ENCODE peak calls at places on chromosome 21, in eight cellular contexts. G is GM20000, P is fibroblast of mammary gland, M is uterus, K is choroid plexus epithelial cell, W is MM.1S, T is AG09319, V is B cell. Y is an unnamed sample.

GRCh38 chr21:43696214-43696613 is 22.7 kb upstream of the PDXK start:
- DNase-seq in K (no peak), W (no peak), T (no peak), P (no peak), M (no peak), G (no peak), V (no peak), Y (no peak)

GRCh38 chr21:17671733-17672132 is 59.0 kb upstream of the BTG3 start:
- DNase-seq in M (no peak), G (no peak), W (no peak), V (no peak), P (no peak), K (no peak), T (no peak), Y (no peak)

GRCh38 chr21:37461494-37461893 is 94.9 kb downstream of the DYRK1A start:
- DNase-seq in W (peak; percentile 87), K (peak; percentile 63), T (no peak), P (no peak), V (no peak), G (peak; percentile 34), M (no peak), Y (no peak)

GRCh38 chr21:34967509-34968289 is 81.4 kb downstream of the RUNX1 start:
- DNase-seq in W (no peak), P (peak; percentile 31), M (no peak), V (no peak), G (no peak), T (no peak), K (no peak), Y (peak; percentile 75)

GRCh38 chr21:27033467-27033866 is 66.6 kb upstream of the ADAMTS5 start:
- DNase-seq in V (no peak), P (no peak), M (no peak), K (no peak), W (no peak), T (no peak), G (no peak), Y (no peak)

GRCh38 chr21:32412998-32413504 is 545 bp downstream of the EVA1C start:
- DNase-seq in G (no peak), T (no peak), P (no peak), K (no peak), V (no peak), W (no peak), M (peak; percentile 63), Y (no peak)

GRCh38 chr21:46646541-46647154 is 11.2 kb downstream of the PRMT2 start:
- DNase-seq in P (no peak), T (no peak), G (no peak), K (no peak), V (no peak), W (no peak), M (no peak), Y (peak; percentile 42)

GRCh38 chr21:26933448-26933847 is 33.4 kb downstream of the ADAMTS5 start:
- DNase-seq in G (no peak), K (no peak), V (no peak), M (no peak), P (no peak), W (no peak), T (no peak), Y (no peak)

GRCh38 chr21:39348355-39349210 is at the start of gene HMGN1:
- DNase-seq in V (peak; percentile 80), W (peak; percentile 94), K (peak; percentile 93), M (peak; percentile 82), P (peak; percentile 78), G (peak; percentile 82), T (peak; percentile 66), Y (peak; percentile 92)

GRCh38 chr21:17359781-17360180 is 153.1 kb upstream of the CXADR start:
- DNase-seq in G (no peak), V (no peak), M (no peak), P (no peak), K (no peak), T (no peak), W (no peak), Y (no peak)

GRCh38 chr21:38824124-38824822 is 18.5 kb downstream of the ETS2 start:
- DNase-seq in K (peak; percentile 80), V (no peak), P (peak; percentile 86), W (no peak), G (no peak), T (peak; percentile 67), M (no peak), Y (no peak)

GRCh38 chr21:28018213-28018612 is 974.5 kb downstream of the LTN1 start:
- DNase-seq in M (no peak), P (no peak), G (no peak), V (no peak), K (no peak), W (no peak), T (no peak), Y (no peak)

GRCh38 chr21:40660461-40660860 is 186.5 kb downstream of the DSCAM start:
- DNase-seq in G (no peak), M (no peak), P (no peak), T (no peak), W (no peak), V (no peak), K (no peak), Y (no peak)

GRCh38 chr21:14057313-14057712 is 153.4 kb downstream of the LIPI start:
- DNase-seq in V (no peak), W (no peak), T (no peak), P (no peak), G (no peak), K (no peak), M (no peak), Y (no peak)
- TF ChIP-seq CTCF in V (no peak), W (no peak), T (no peak), P (no peak), G (no peak), K (no peak), M (no peak), Y (no peak)

GRCh38 chr21:31045841-31046240 is 7.6 kb upstream of the KRTAP19-8 start:
- DNase-seq in W (no peak), T (no peak), P (no peak), G (no peak), K (no peak), M (no peak), V (no peak), Y (no peak)
- TF ChIP-seq CTCF in W (no peak), T (no peak), P (no peak), G (no peak), K (no peak), M (no peak), V (no peak), Y (no peak)

GRCh38 chr21:18725653-18726052 is 322.1 kb upstream of the TMPRSS15 start:
- DNase-seq in W (peak; percentile 10), P (no peak), M (no peak), G (no peak), V (no peak), K (no peak), T (no peak), Y (peak; percentile 2)
- TF ChIP-seq CTCF in W (peak; percentile 33), P (no peak), M (no peak), G (no peak), V (no peak), K (no peak), T (no peak), Y (no peak)

GRCh38 chr21:18840239-18840638 is 436.7 kb upstream of the TMPRSS15 start:
- DNase-seq in V (no peak), K (peak; percentile 52), W (peak; percentile 72), G (no peak), M (no peak), P (no peak), T (no peak), Y (no peak)
- TF ChIP-seq CTCF in V (no peak), K (peak; percentile 54), W (peak; percentile 72), G (no peak), M (no peak), P (no peak), T (no peak), Y (peak; percentile 49)

DNA sequence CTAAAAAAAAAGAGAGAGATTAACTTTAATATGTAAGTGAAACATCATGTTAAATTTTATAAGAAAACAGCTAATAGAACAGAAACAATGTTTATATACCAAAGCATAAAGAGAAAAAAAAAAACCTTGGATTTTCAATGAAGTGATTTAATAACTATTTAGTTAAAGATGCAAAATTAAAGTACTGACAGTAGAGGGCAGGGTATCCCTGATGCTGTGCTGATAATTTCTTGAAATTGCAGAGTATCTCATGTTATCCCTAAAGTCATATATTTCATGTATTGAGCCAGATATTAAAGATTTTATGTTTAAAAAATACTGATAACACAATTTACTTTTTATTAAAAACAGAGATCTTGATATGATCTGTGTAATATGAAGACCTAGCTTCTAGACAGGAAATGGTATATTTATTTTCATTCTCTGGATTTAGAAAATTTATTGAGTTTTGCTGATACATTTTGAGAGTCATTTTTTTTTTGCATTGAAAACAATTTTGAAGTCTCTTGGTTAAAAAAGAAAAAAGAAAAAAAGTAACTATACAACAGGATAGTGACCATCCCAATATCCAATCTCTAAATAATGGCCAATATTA is 273.2 kb downstream of the USP25 start:
- DNase-seq in T (no peak), G (no peak), P (peak; percentile 64), V (no peak), M (no peak), W (no peak), K (peak; percentile 75), Y (no peak)
- TF ChIP-seq CTCF in T (peak; percentile 51), G (no peak), P (peak; percentile 71), V (no peak), M (peak; percentile 27), W (no peak), K (peak; percentile 64), Y (peak; percentile 39)

GRCh38 chr21:24045775-24046215 is 1561.5 kb downstream of the MRPL39 start:
- DNase-seq in M (peak; percentile 40), W (peak; percentile 57), P (peak; percentile 86), K (peak; percentile 78), T (peak; percentile 47), V (no peak), G (no peak), Y (peak; percentile 61)
- TF ChIP-seq CTCF in M (peak; percentile 26), W (peak; percentile 69), P (peak; percentile 24), K (peak; percentile 37), T (peak; percentile 21), V (peak; percentile 34), G (peak; percentile 42), Y (peak; percentile 46)

GRCh38 chr21:42598159-42598735 is 55.2 kb upstream of the PDE9A start:
- DNase-seq in K (no peak), M (no peak), T (no peak), P (no peak), W (no peak), G (no peak), V (no peak), Y (no peak)
- TF ChIP-seq CTCF in K (no peak), M (no peak), T (no peak), P (no peak), W (no peak), G (no peak), V (no peak), Y (no peak)

GRCh38 chr21:21373969-21374368 is 375.8 kb downstream of the NCAM2 start:
- DNase-seq in G (no peak), W (no peak), V (no peak), M (no peak), K (peak; percentile 33), T (no peak), P (peak; percentile 10), Y (no peak)
- TF ChIP-seq CTCF in G (no peak), W (peak; percentile 13), V (no peak), M (no peak), K (peak; percentile 45), T (peak; percentile 35), P (peak; percentile 31), Y (no peak)